ENCODE peak calls at places on chromosomes 11 and 22, in eight cellular contexts. U is A673; Z is dorsolateral prefrontal cortex; F is sigmoid colon; L is left ventricle myocardium inferior; X is CD8-positive, alpha-beta T cell; G is HCT116; Y is RWPE1. T is an unnamed sample.

GRCh38 chr11:5689551-5689983 is at the start of gene TRIM22:
- DNase-seq in Y (peak), G (no peak), Z (no peak), F (no peak), U (peak), X (peak), L (peak), T (peak)

GRCh38 chr11:73141309-73142127 is 600 bp downstream of the FCHSD2 start:
- DNase-seq in Z (peak), G (peak), F (peak), X (peak), L (peak), Y (peak), U (peak), T (no peak)

GRCh38 chr11:23403210-23404185 is 543.2 kb upstream of the CCDC179 start:
- DNase-seq in X (no peak), Z (no peak), Y (no peak), G (no peak), L (no peak), F (peak), U (no peak), T (no peak)

GRCh38 chr11:107683807-107684206 is 28.0 kb downstream of the SLN start:
- DNase-seq in X (no peak), L (no peak), Y (peak), Z (no peak), U (peak), G (peak), F (no peak), T (no peak)

GRCh38 chr11:117997436-117998200 is 11.4 kb downstream of the IL10RA start:
- DNase-seq in Y (no peak), G (no peak), F (no peak), X (peak), L (no peak), Z (no peak), U (no peak), T (no peak)

GRCh38 chr11:75140269-75141138 is 10.4 kb upstream of the SLCO2B1 start:
- DNase-seq in F (no peak), Z (peak), L (peak), G (peak), Y (peak), X (peak), U (peak), T (no peak)

GRCh38 chr11:98234698-98235097 is 786.1 kb upstream of the CNTN5 start:
- DNase-seq in Z (no peak), Y (no peak), G (no peak), L (no peak), X (no peak), F (no peak), U (no peak), T (no peak)

GRCh38 chr11:74611369-74611861 is 19.0 kb downstream of the POLD3 start:
- DNase-seq in L (no peak), X (no peak), F (no peak), Z (no peak), U (peak), Y (peak), G (peak), T (no peak)

GRCh38 chr11:119814766-119815165 is 85.8 kb upstream of the NECTIN1 start:
- DNase-seq in U (no peak), X (no peak), Y (no peak), F (no peak), G (no peak), L (no peak), Z (no peak), T (no peak)

GRCh38 chr11:65945430-65945911 is at the start of gene TSGA10IP:
- DNase-seq in Y (no peak), X (no peak), G (no peak), Z (no peak), U (no peak), F (no peak), L (no peak), T (no peak)

GRCh38 chr11:118928870-118929495 is 3.3 kb upstream of the BCL9L start:
- DNase-seq in F (peak), U (peak), G (no peak), Z (no peak), Y (peak), L (peak), X (no peak), T (no peak)

GRCh38 chr22:24968066-24968561 is 15.6 kb downstream of the KIAA1671 start:
- DNase-seq in Z (no peak), L (no peak), X (no peak), F (no peak), U (no peak), G (peak), Y (peak), T (no peak)

GRCh38 chr11:92828576-92828975 is 140.9 kb upstream of the MTNR1B start:
- DNase-seq in G (no peak), X (no peak), U (no peak), Y (no peak), F (no peak), L (no peak), Z (no peak), T (no peak)

GRCh38 chr11:92024788-92025187 is 199.8 kb upstream of the FAT3 start:
- DNase-seq in Z (no peak), F (no peak), X (no peak), Y (no peak), G (no peak), L (no peak), U (no peak), T (no peak)

GRCh38 chr11:104199041-104199440 is 35.1 kb upstream of the PDGFD start:
- DNase-seq in F (no peak), G (no peak), Y (no peak), Z (no peak), U (peak), X (no peak), L (no peak), T (no peak)
- H3K27ac ChIP-seq in F (no peak), G (no peak), Y (no peak), Z (no peak), U (peak), X (no peak), L (no peak), T (no peak)

GRCh38 chr11:419248-420005 is 4.6 kb upstream of the SIGIRR start:
- DNase-seq in F (no peak), Y (no peak), L (no peak), Z (no peak), X (no peak), U (no peak), G (no peak), T (no peak)

GRCh38 chr11:418343-419247 is 3.8 kb upstream of the SIGIRR start:
- DNase-seq in X (no peak), G (no peak), F (no peak), L (no peak), Z (no peak), U (no peak), Y (no peak), T (no peak)

GRCh38 chr11:416051-416756 is 1.4 kb upstream of the SIGIRR start:
- DNase-seq in X (no peak), F (no peak), U (no peak), Y (no peak), Z (no peak), G (no peak), L (no peak), T (no peak)

GRCh38 chr11:416757-417621 is 2.2 kb upstream of the SIGIRR start:
- DNase-seq in F (no peak), L (peak), U (no peak), X (peak), Z (no peak), G (no peak), Y (peak), T (no peak)

DNA sequence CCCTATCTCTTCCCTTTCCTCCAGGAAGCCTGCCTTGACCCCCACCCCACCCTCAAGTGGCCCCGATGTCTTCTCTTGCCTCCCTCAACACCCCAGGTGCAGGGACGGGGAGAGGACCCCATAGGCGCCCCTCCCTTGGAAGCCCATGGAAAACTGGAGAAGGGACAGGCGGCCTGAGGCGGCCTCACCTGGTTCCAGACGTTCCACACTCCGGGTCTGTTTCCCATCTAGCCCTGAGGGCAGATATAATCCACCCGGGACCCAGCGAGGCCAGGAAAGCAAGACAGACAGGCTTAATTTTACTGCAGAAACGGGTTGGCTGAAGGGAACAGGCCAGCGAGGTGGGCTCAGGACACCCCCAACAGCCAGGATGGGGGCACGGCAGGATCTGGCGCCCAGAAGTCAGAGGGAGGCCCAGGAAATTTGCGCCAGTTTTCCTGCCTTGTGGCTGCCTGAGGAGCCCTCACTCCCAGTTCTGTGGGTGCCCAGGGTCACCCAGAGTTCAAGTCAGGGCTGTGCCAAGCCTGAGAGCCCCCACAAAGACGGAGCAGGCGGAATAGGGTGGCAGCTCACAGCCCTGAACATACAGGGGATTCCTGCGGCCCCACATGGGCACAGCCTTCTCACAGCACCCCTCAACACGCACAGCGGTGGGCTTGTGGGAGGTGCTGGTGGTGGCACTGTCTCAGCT is 3.0 kb upstream of the SIGIRR start:
- DNase-seq in Y (no peak), L (no peak), U (no peak), G (no peak), X (no peak), F (no peak), Z (no peak), T (no peak)
- H3K27ac ChIP-seq in Y (peak), L (peak), U (no peak), G (peak), X (no peak), F (no peak), Z (no peak), T (no peak)

GRCh38 chr22:16603448-16603768 is 10.8 kb upstream of the CCT8L2 start:
- DNase-seq in Z (no peak), X (no peak), Y (no peak), U (no peak), F (no peak), L (no peak), G (no peak), T (no peak)

DNA sequence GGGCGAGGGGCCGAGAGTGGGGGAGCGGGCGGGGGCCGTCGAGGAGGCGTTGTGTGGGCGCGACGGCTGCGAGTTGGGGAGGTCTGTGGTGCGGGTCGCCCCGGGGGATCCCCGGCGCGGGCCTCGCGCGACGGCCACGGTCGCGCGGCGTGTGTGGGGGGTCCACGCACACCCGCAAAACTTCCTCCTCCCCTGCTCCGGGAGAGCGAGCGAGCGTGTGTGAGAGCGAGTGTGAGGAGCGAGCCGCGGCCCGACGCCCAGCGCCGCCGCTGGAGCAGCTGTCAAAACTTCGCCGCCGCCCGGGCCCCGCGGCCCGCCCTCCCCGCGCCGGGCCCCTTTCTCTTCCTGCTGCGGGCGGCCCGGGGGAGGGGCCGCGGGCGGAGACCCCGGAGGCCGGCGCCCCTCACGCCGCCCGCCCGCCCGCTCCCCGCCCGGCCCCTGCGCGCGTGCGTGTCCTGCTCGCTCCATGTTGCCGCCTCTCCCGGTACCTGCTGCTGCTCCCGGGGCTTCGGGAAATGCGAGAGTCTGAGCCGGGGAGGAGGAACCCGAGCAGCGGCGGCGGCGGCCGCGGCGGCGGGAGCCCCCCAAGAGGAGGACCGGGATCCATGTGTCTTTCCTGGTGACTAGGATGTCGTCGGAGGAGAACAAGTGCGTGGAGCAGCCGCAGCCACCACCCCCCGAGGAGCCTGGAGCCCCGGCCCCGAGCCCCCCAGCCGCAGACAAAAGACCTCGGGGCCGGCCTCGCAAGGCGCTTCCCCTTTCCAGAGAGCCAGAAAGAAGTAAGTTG is 9.0 kb upstream of the CCT8L2 start:
- DNase-seq in U (no peak), Y (no peak), G (no peak), F (no peak), X (peak), L (peak), Z (no peak), T (no peak)
- H3K27ac ChIP-seq in U (no peak), Y (no peak), G (no peak), F (peak), X (no peak), L (peak), Z (no peak), T (peak)

GRCh38 chr22:50061824-50062355 is 3.8 kb upstream of the TTLL8 start:
- DNase-seq in Z (no peak), U (no peak), Y (no peak), G (no peak), X (no peak), F (no peak), L (no peak), T (no peak)
- H3K27ac ChIP-seq in Z (no peak), U (no peak), Y (no peak), G (no peak), X (no peak), F (no peak), L (no peak), T (no peak)

DNA sequence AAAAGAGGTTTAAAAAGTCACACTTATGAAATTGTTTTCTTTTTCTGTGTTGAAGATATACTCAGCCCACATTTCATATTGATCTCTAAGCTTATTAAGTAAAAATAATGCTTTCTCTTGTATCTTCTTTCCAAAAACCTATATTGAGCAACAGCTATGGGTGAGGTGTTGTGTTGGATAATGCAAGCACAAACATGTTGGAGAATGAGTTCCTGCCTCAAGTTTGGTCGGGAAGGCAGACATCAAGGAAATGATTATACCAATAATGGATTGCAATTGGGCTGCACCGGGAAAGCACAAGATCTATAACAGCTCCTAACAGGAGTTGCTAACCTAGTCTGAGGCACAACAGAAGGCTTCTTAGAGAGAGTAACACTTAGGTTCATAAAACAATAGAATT is 308.9 kb upstream of the MPPED2 start:
- DNase-seq in F (no peak), U (no peak), Y (no peak), Z (no peak), X (no peak), G (no peak), L (no peak), T (no peak)
- H3K27ac ChIP-seq in F (no peak), U (no peak), Y (no peak), Z (no peak), X (no peak), G (no peak), L (no peak), T (no peak)

DNA sequence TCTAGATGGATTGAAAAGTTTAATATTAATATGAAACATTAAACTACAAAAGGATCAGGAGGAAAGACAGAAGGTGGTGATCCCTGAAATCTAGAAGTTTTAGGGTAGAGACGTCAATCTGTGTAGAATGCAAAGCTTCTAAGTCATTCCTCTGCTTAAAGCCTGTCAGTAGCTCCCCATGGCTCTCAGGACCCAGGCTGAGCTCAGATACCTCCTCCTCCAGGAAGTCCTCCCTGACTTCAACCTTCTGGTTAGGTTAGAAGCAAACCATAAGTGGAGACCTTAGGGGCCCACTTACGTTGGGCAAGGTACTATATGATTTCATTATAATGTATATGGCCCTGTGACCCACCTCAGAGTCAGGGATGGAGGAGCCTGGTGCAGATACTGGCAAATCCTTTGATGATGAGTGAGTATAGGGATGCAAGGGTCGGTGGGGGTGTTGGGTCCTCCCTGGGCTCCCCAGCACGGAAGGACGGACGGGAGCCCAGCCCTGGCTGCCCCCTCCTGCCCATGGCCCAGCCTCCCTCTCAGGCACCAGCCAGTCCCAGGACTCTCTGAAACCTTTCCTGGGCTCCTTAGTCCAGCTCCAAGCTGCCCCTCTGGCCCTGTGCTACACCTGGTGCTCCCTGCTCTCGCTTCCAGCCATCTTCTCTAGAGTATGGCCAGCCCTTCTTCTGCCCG is 3.2 kb upstream of the PPP6R3 start:
- DNase-seq in G (no peak), X (no peak), U (no peak), Y (no peak), Z (no peak), L (no peak), F (no peak), T (no peak)
- H3K27ac ChIP-seq in G (no peak), X (no peak), U (no peak), Y (no peak), Z (no peak), L (no peak), F (no peak), T (no peak)